ENCODE peak calls at places on chromosomes 3 and 15, in seven cellular contexts. G, W, L, X, D, V and B are unnamed samples.

GRCh38 chr3:101253429-101253828 is 66.9 kb downstream of the IMPG2 start:
- DNase-seq in G (no peak), W (no peak), L (no peak), X (no peak), D (no peak), V (no peak), B (no peak)

GRCh38 chr3:4974154-4974553 is 5.1 kb upstream of the BHLHE40 start:
- DNase-seq in G (no peak), W (no peak), L (no peak), X (no peak), D (no peak), V (no peak), B (no peak)

GRCh38 chr3:178152010-178152409 is 384.2 kb upstream of the KCNMB2 start:
- DNase-seq in G (no peak), W (no peak), L (no peak), X (no peak), D (no peak), V (no peak), B (no peak)

GRCh38 chr3:187955076-187955952 is 198.6 kb upstream of the LPP start:
- DNase-seq in G (no peak), W (no peak), L (peak), X (no peak), D (no peak), V (peak), B (peak)

GRCh38 chr15:66085128-66085527 is 168.4 kb downstream of the MEGF11 start:
- DNase-seq in G (no peak), W (peak), L (no peak), X (no peak), D (peak), V (no peak), B (no peak)

GRCh38 chr15:52085289-52085688 is 27.3 kb downstream of the BCL2L10 start:
- DNase-seq in G (no peak), W (no peak), L (no peak), X (no peak), D (no peak), V (no peak), B (no peak)

GRCh38 chr3:4741404-4742307 is 237.6 kb upstream of the BHLHE40 start:
- DNase-seq in G (no peak), W (no peak), L (peak), X (no peak), D (peak), V (peak), B (peak)

GRCh38 chr3:112813723-112814171 is 32.9 kb downstream of the CD200R1L start:
- DNase-seq in G (no peak), W (no peak), L (peak), X (no peak), D (peak), V (peak), B (no peak)

GRCh38 chr3:9565316-9565715 is 11.7 kb upstream of the LHFPL4 start:
- DNase-seq in G (no peak), W (no peak), L (no peak), X (no peak), D (no peak), V (no peak), B (no peak)

GRCh38 chr3:174986685-174987084 is 127.6 kb downstream of the NAALADL2 start:
- DNase-seq in G (no peak), W (no peak), L (peak), X (no peak), D (no peak), V (peak), B (no peak)

GRCh38 chr15:56086566-56086965 is 93.2 kb upstream of the NEDD4 start:
- DNase-seq in G (no peak), W (no peak), L (no peak), X (no peak), D (no peak), V (no peak), B (no peak)

GRCh38 chr3:71512000-71512399 is 71.5 kb downstream of the FOXP1 start:
- DNase-seq in G (no peak), W (peak), L (no peak), X (no peak), D (peak), V (no peak), B (no peak)

GRCh38 chr3:50089603-50089945 is 855 bp downstream of the RBM5 start:
- DNase-seq in G (no peak), W (no peak), L (peak), X (no peak), D (peak), V (peak), B (no peak)

GRCh38 chr3:50249459-50249858 is 13.5 kb downstream of the GNAI2 start:
- DNase-seq in G (no peak), W (no peak), L (no peak), X (no peak), D (no peak), V (no peak), B (no peak)

GRCh38 chr3:188067932-188068331 is 86.0 kb upstream of the LPP start:
- DNase-seq in G (no peak), W (no peak), L (peak), X (no peak), D (no peak), V (peak), B (no peak)

GRCh38 chr15:78018968-78019644 is 58.4 kb downstream of the TBC1D2B start:
- DNase-seq in G (no peak), W (no peak), L (no peak), X (no peak), D (no peak), V (no peak), B (no peak)

GRCh38 chr3:41794748-41795589 is 166.9 kb downstream of the ULK4 start:
- DNase-seq in G (no peak), W (no peak), L (no peak), X (peak), D (no peak), V (no peak), B (no peak)

GRCh38 chr15:36177590-36178281 is 401.7 kb upstream of the CDIN1 start:
- DNase-seq in G (no peak), W (no peak), L (peak), X (no peak), D (no peak), V (peak), B (no peak)

GRCh38 chr15:34233614-34234013 is 8.8 kb downstream of the EMC4 start:
- DNase-seq in G (no peak), W (no peak), L (no peak), X (no peak), D (no peak), V (no peak), B (no peak)

GRCh38 chr3:138389841-138390581 is 41.6 kb downstream of the MRAS start:
- DNase-seq in G (no peak), W (no peak), L (peak), X (no peak), D (peak), V (peak), B (peak)

GRCh38 chr3:100591411-100591810 is 18.0 kb upstream of the ADGRG7 start:
- DNase-seq in G (no peak), W (no peak), L (no peak), X (no peak), D (no peak), V (no peak), B (no peak)

GRCh38 chr15:48922046-48922445 is 41.7 kb downstream of the SHC4 start:
- DNase-seq in G (no peak), W (no peak), L (no peak), X (no peak), D (no peak), V (no peak), B (no peak)

GRCh38 chr3:195813916-195814486 is 2.3 kb upstream of the MUC4 start:
- DNase-seq in G (no peak), W (peak), L (no peak), X (no peak), D (no peak), V (no peak), B (no peak)

GRCh38 chr3:30934208-30934550 is 39.7 kb upstream of the GADL1 start:
- DNase-seq in G (no peak), W (no peak), L (peak), X (peak), D (peak), V (peak), B (no peak)

GRCh38 chr3:196641278-196642058 is 2.0 kb downstream of the NRROS start:
- DNase-seq in G (no peak), W (no peak), L (no peak), X (no peak), D (no peak), V (no peak), B (peak)

GRCh38 chr3:117141821-117142220 is 432.2 kb downstream of the TUSC7 start:
- DNase-seq in G (no peak), W (no peak), L (no peak), X (no peak), D (no peak), V (no peak), B (no peak)

GRCh38 chr3:158520433-158520832 is 50.6 kb upstream of the MLF1 start:
- DNase-seq in G (no peak), W (no peak), L (no peak), X (no peak), D (no peak), V (no peak), B (no peak)

GRCh38 chr3:18124501-18124900 is 300.6 kb downstream of the SATB1 start:
- DNase-seq in G (no peak), W (no peak), L (peak), X (no peak), D (no peak), V (peak), B (no peak)

GRCh38 chr3:38354588-38355344 is 8.2 kb downstream of the XYLB start:
- DNase-seq in G (no peak), W (no peak), L (peak), X (no peak), D (no peak), V (no peak), B (no peak)

GRCh38 chr3:52528596-52529375 is 4.9 kb downstream of the NT5DC2 start:
- DNase-seq in G (no peak), W (no peak), L (no peak), X (no peak), D (no peak), V (no peak), B (no peak)

GRCh38 chr3:71087109-71088018 is 496.2 kb downstream of the FOXP1 start:
- DNase-seq in G (no peak), W (no peak), L (peak), X (no peak), D (no peak), V (peak), B (peak)

GRCh38 chr3:184085389-184085852 is 11.4 kb upstream of the HTR3E start:
- DNase-seq in G (no peak), W (no peak), L (peak), X (no peak), D (peak), V (peak), B (no peak)

GRCh38 chr3:21487520-21487919 is 263.5 kb downstream of the ZNF385D start:
- DNase-seq in G (no peak), W (no peak), L (no peak), X (no peak), D (no peak), V (no peak), B (no peak)

GRCh38 chr3:21486381-21486935 is 264.6 kb downstream of the ZNF385D start:
- DNase-seq in G (no peak), W (no peak), L (peak), X (no peak), D (no peak), V (no peak), B (peak)

GRCh38 chr3:21484323-21485154 is 266.5 kb downstream of the ZNF385D start:
- DNase-seq in G (peak), W (peak), L (peak), X (peak), D (peak), V (peak), B (peak)
- H4K8ac ChIP-seq in G (no peak), W (no peak), L (no peak), X (no peak), D (no peak), V (no peak), B (no peak)

GRCh38 chr3:58416191-58416590 is 17.4 kb downstream of the PDHB start:
- DNase-seq in G (no peak), W (no peak), L (no peak), X (no peak), D (peak), V (no peak), B (no peak)

GRCh38 chr3:58418227-58418626 is 15.4 kb downstream of the PDHB start:
- DNase-seq in G (no peak), W (no peak), L (no peak), X (no peak), D (no peak), V (no peak), B (no peak)

GRCh38 chr3:58419782-58420512 is 13.7 kb downstream of the PDHB start:
- DNase-seq in G (no peak), W (no peak), L (peak), X (no peak), D (no peak), V (peak), B (no peak)

GRCh38 chr3:58414538-58415197 is 19.0 kb downstream of the PDHB start:
- DNase-seq in G (peak), W (no peak), L (peak), X (no peak), D (peak), V (peak), B (peak)

GRCh38 chr3:58417075-58417474 is 16.6 kb downstream of the PDHB start:
- DNase-seq in G (no peak), W (no peak), L (no peak), X (no peak), D (no peak), V (no peak), B (no peak)
- H4K8ac ChIP-seq in G (no peak), W (no peak), L (no peak), X (no peak), D (no peak), V (no peak), B (peak)

DNA sequence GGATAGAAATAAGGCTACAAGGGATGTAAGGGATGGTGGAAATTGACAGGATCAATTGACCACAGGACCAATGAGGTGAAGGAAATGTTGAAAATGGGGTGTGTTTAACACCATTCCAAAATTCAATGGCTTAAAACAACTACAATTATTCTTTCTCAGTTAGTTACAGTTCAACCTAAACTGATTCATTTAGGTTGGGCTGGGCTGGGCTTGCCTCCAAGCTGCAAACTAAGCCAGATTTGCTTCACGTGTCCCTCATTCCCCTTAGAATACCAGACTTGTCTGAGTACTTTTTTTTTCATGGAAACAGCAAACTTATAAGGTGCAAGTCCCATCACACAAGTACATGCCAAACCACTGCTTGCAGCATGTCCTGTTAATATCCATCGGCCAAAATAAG is 280.1 kb downstream of the NEK10 start:
- DNase-seq in G (no peak), W (no peak), L (no peak), X (no peak), D (no peak), V (no peak), B (no peak)
- H4K8ac ChIP-seq in G (no peak), W (no peak), L (no peak), X (no peak), D (no peak), V (peak), B (no peak)

GRCh38 chr3:155388417-155388816 is 94.9 kb upstream of the STRIT1 start:
- DNase-seq in G (no peak), W (no peak), L (no peak), X (no peak), D (no peak), V (no peak), B (no peak)
- H4K8ac ChIP-seq in G (no peak), W (no peak), L (no peak), X (no peak), D (no peak), V (no peak), B (no peak)

GRCh38 chr15:27095809-27096580 is 125.0 kb downstream of the GABRG3 start:
- DNase-seq in G (no peak), W (no peak), L (no peak), X (no peak), D (peak), V (peak), B (no peak)
- H4K8ac ChIP-seq in G (no peak), W (no peak), L (no peak), X (no peak), D (no peak), V (no peak), B (no peak)